ENCODE peak calls at places on chromosomes 3 and 15, in four cellular contexts. S is coronary artery, D is cardiac muscle cell, U is SK-N-SH. F is an unnamed sample.
A peak's percentile ranks its signal among the peaks of the same experiment; 100 is the strongest.

GRCh38 chr3:32743934-32744333 is 58.9 kb downstream of the CNOT10 start:
- DNase-seq in D (peak; percentile 89), U (no peak), S (no peak), F (no peak)

GRCh38 chr3:146325170-146325569 is 74.3 kb upstream of the PLSCR4 start:
- DNase-seq in S (no peak), U (no peak), D (peak; percentile 36), F (no peak)

GRCh38 chr15:57563416-57563815 is 28.3 kb upstream of the MYZAP start:
- DNase-seq in S (peak; percentile 29), D (no peak), U (no peak), F (no peak)

GRCh38 chr3:123508176-123508575 is 59.3 kb upstream of the ADCY5 start:
- DNase-seq in D (no peak), S (no peak), U (no peak), F (no peak)

GRCh38 chr15:90174140-90174891 is 26.8 kb upstream of the SEMA4B start:
- DNase-seq in U (peak; percentile 89), S (peak; percentile 93), D (peak; percentile 70), F (no peak)

GRCh38 chr15:66254364-66255292 is 1.1 kb upstream of the MEGF11 start:
- DNase-seq in D (no peak), S (no peak), U (no peak), F (no peak)

GRCh38 chr15:29939404-29939803 is 117.1 kb upstream of the TJP1 start:
- DNase-seq in S (no peak), D (no peak), U (no peak), F (no peak)

GRCh38 chr3:143119974-143120715 is 574 bp downstream of the CHST2 start:
- DNase-seq in S (no peak), D (peak; percentile 10), U (peak; percentile 59), F (peak; percentile 63)

GRCh38 chr15:29054171-29055045 is 168.6 kb downstream of the APBA2 start:
- DNase-seq in D (no peak), U (no peak), S (no peak), F (no peak)

GRCh38 chr3:26198609-26199008 is 408.7 kb downstream of the OXSM start:
- DNase-seq in U (no peak), D (no peak), S (no peak), F (no peak)

GRCh38 chr3:30597131-30597768 is 9.2 kb upstream of the TGFBR2 start:
- DNase-seq in D (peak; percentile 89), U (no peak), S (no peak), F (no peak)

GRCh38 chr3:177729939-177730700 is 532.8 kb upstream of the TBL1XR1 start:
- DNase-seq in D (peak; percentile 39), U (peak; percentile 42), S (peak; percentile 72), F (peak; percentile 88)

DNA sequence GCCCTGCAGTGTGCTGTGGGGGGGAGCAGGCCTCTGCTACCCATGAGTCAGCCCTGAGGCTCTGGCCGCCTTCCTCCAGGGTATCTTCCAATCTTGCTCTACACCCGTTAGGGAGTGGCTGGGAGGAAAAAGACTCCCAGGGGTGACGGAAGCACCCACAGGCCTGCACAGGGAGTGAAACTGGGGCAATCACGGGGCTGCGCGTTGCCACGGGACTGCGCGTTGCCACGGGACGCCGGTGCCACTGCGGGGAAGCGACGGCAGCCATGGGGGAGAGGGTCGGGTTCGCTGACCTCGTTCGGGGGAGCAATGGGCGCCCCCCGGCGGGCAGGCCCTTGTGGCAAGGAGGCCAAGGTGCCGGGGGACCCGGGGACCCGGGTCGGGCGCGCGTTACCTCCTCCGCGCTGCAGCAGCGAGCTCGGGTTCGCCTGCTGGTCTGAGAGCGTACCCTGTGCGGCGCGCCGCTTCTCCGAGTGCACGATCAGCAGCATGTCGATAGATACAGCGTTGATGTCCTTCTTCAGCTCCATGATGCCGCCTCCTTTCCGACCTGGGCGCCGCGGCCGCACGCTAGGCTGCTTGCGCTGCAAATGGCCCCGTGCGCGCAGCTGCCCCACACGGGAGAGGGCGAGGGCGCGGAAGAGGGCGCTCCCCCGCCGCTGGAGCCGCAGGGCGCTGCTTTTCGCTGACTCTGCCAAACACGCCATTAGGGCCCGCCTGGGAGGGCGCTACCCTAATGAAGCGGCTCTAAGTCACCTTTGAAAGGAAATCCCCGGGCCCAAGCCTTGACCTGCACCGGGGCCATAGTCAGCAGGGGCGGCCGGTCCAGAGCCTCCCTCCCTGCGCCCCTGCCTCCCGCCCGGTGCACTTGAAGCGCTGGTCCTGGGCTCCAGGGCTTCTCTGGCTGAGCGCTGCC is at the start of gene KY:
- DNase-seq in U (peak; percentile 83), S (no peak), D (peak; percentile 60), F (peak; percentile 69)
- TF ChIP-seq CTCF in U (peak; percentile 47), S (no peak), D (peak; percentile 31), F (no peak)

GRCh38 chr3:34015204-34016142 is 217.0 kb downstream of the PDCD6IP start:
- DNase-seq in D (peak; percentile 29), S (no peak), U (no peak), F (no peak)
- TF ChIP-seq CTCF in D (peak; percentile 39), S (no peak), U (peak; percentile 37), F (peak; percentile 24)

DNA sequence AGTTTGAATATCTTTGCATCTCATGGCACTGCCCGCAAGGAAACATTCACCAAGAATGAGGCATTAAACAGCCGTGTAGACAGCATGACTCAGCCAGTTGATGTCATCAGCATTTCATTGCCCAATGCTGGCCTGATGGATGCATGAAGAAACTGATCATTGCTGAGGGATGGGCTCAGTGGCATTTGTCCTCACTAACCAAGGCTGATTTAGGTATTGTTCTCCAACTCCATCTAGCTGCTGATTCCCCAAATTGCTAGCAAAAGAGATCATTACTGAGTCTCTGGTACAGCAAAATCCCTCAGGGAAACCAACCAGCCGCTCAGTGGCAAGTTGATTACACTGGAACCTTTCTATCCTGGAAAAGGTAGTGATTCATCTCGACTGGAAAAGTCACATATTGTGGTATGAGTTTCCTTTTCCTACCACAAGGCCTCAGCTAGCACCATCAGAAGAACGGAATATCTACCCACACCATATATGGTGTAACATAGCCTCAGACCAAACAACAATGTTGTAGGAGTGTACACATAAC is 186.5 kb upstream of the GAP43 start:
- DNase-seq in D (peak; percentile 95), S (no peak), U (no peak), F (no peak)
- TF ChIP-seq CTCF in D (peak; percentile 56), S (no peak), U (peak; percentile 62), F (no peak)

GRCh38 chr3:126213376-126214044 is 33.1 kb upstream of the ALDH1L1 start:
- DNase-seq in D (peak; percentile 42), U (no peak), S (no peak), F (no peak)

GRCh38 chr3:126211569-126211968 is 31.2 kb upstream of the ALDH1L1 start:
- DNase-seq in D (no peak), S (no peak), U (no peak), F (no peak)

GRCh38 chr3:126209741-126210140 is 29.4 kb upstream of the ALDH1L1 start:
- DNase-seq in D (no peak), U (no peak), S (no peak), F (no peak)

GRCh38 chr3:126212250-126212628 is 31.9 kb upstream of the ALDH1L1 start:
- DNase-seq in U (no peak), S (no peak), D (no peak), F (no peak)

GRCh38 chr3:126212629-126213375 is 32.4 kb upstream of the ALDH1L1 start:
- DNase-seq in D (peak; percentile 79), S (no peak), U (peak; percentile 89), F (peak; percentile 76)
- TF ChIP-seq CTCF in D (peak; percentile 47), S (peak; percentile 53), U (peak; percentile 24), F (peak; percentile 28)

GRCh38 chr15:78811825-78812183 is 540 bp upstream of the ADAMTS7 start:
- DNase-seq in U (no peak), S (no peak), D (peak; percentile 40), F (no peak)
- TF ChIP-seq CTCF in U (peak; percentile 29), S (no peak), D (no peak), F (no peak)

F was measured in glutamatergic neuron.